ENCODE peak calls at places on chromosome 12, in six cellular contexts. E is stimulated activated CD4-positive, alpha-beta T cell treated with anti-CD3 and anti-CD28 coated beads, Interleukin-2, amount 100 ng/mL, for 24 hours; A is HuH-7; I is kidney epithelial cell; O is cortex of kidney; L is T-helper 2 cell treated with Interferon-gamma antibody and Interleukin-4, amounts not matched to agents 5 μg/mL and 100 μg/mL, for 36 hours. D is an unnamed sample.

GRCh38 chr12:121110211-121110940 is 22.3 kb upstream of the P2RX7 start:
- DNase-seq in L (peak), A (peak), I (no peak), O (no peak), E (peak), D (no peak)

GRCh38 chr12:130083746-130084145 is 78.5 kb upstream of the FZD10 start:
- DNase-seq in L (no peak), A (no peak), I (no peak), E (no peak), O (no peak), D (no peak)

GRCh38 chr12:50401383-50402155 is 884 bp downstream of the LARP4 start:
- DNase-seq in E (no peak), A (no peak), L (no peak), I (no peak), O (no peak), D (no peak)

GRCh38 chr12:11836282-11836963 is 186.9 kb downstream of the ETV6 start:
- DNase-seq in A (no peak), I (no peak), L (peak), E (peak), O (no peak), D (no peak)

GRCh38 chr12:65857875-65858274 is 33.6 kb downstream of the HMGA2 start:
- DNase-seq in I (no peak), E (no peak), L (no peak), A (no peak), O (no peak), D (no peak)

GRCh38 chr12:4353785-4354208 is 25.7 kb downstream of the FGF23 start:
- DNase-seq in I (no peak), L (no peak), E (peak), O (no peak), A (no peak), D (no peak)

GRCh38 chr12:57340104-57340503 is 89.1 kb upstream of the STAC3 start:
- DNase-seq in E (no peak), L (no peak), I (no peak), O (no peak), A (no peak), D (no peak)

GRCh38 chr12:7645395-7646177 is 20.1 kb downstream of the APOBEC1 start:
- DNase-seq in I (no peak), L (no peak), E (peak), A (peak), O (no peak), D (no peak)

GRCh38 chr12:65948320-65949008 is 124.2 kb downstream of the HMGA2 start:
- DNase-seq in A (no peak), L (no peak), E (no peak), I (peak), O (no peak), D (peak)

GRCh38 chr12:68536885-68537284 is 73.8 kb upstream of the RAP1B start:
- DNase-seq in I (no peak), L (no peak), O (no peak), A (no peak), E (no peak), D (no peak)

GRCh38 chr12:89892426-89892825 is 183.8 kb upstream of the ATP2B1 start:
- DNase-seq in O (no peak), I (no peak), L (no peak), A (no peak), E (no peak), D (no peak)

GRCh38 chr12:6773662-6774351 is 1.5 kb downstream of the LAG3 start:
- DNase-seq in E (no peak), I (no peak), A (no peak), O (no peak), L (peak), D (no peak)

GRCh38 chr12:22231836-22232235 is 102.7 kb downstream of the ST8SIA1 start:
- DNase-seq in L (no peak), O (no peak), A (no peak), E (no peak), I (no peak), D (no peak)

GRCh38 chr12:105382771-105383632 is 52.5 kb downstream of the C12orf75 start:
- DNase-seq in E (peak), O (no peak), I (peak), A (peak), L (no peak), D (peak)

GRCh38 chr12:1804545-1805332 is 15.6 kb upstream of the LRTM2 start:
- DNase-seq in O (no peak), E (peak), L (peak), I (peak), A (peak), D (peak)

GRCh38 chr12:132764231-132764630 is 2.6 kb upstream of the ANKLE2 start:
- DNase-seq in L (no peak), A (no peak), I (no peak), E (no peak), O (no peak), D (no peak)

GRCh38 chr12:45991289-45992249 is 1.2 kb upstream of the SCAF11 start:
- DNase-seq in E (peak), I (no peak), A (peak), O (no peak), L (peak), D (no peak)

GRCh38 chr12:131829351-131829794 is 1.2 kb downstream of the MMP17 start:
- DNase-seq in E (no peak), I (no peak), L (no peak), O (no peak), A (no peak), D (no peak)